ENCODE peak calls at places on chromosomes 2 and 18, in four cellular contexts. E is right atrium auricular region, H is GM04504, F is gastrocnemius medialis. Q is an unnamed sample.

GRCh38 chr2:37869756-37870155 is 55.3 kb upstream of the RMDN2 start:
- DNase-seq in F (no peak), H (peak), E (no peak), Q (no peak)

GRCh38 chr18:56321470-56321869 is 316.9 kb downstream of the TXNL1 start:
- DNase-seq in H (no peak), E (no peak), F (peak), Q (no peak)

GRCh38 chr2:64227603-64228125 is 83.4 kb upstream of the PELI1 start:
- DNase-seq in H (no peak), E (no peak), F (no peak), Q (no peak)

GRCh38 chr2:85560812-85561279 is 447 bp downstream of the GGCX start:
- DNase-seq in H (no peak), F (no peak), E (no peak), Q (no peak)

GRCh38 chr18:50819027-50819726 is 639 bp downstream of the MRO start:
- DNase-seq in E (no peak), F (peak), H (no peak), Q (no peak)

GRCh38 chr2:223055140-223055539 is 3.1 kb downstream of the KCNE4 start:
- DNase-seq in E (no peak), F (no peak), H (no peak), Q (no peak)

GRCh38 chr2:30708491-30709290 is 98.6 kb downstream of the CAPN13 start:
- DNase-seq in E (peak), H (peak), F (no peak), Q (no peak)

GRCh38 chr18:5982332-5982731 is 87.0 kb upstream of the TMEM200C start:
- DNase-seq in H (no peak), F (no peak), E (no peak), Q (no peak)

GRCh38 chr2:85684380-85684779 is 9.8 kb upstream of the GNLY start:
- DNase-seq in F (peak), E (no peak), H (no peak), Q (no peak)

GRCh38 chr2:176392125-176392704 is 123.0 kb downstream of the MTX2 start:
- DNase-seq in F (no peak), E (no peak), H (no peak), Q (no peak)

GRCh38 chr2:120520454-120520853 is 174.5 kb downstream of the INHBB start:
- DNase-seq in E (no peak), F (no peak), H (no peak), Q (no peak)

GRCh38 chr2:147352294-147352693 is 492.5 kb upstream of the ACVR2A start:
- DNase-seq in H (no peak), F (peak), E (no peak), Q (no peak)

GRCh38 chr2:36507408-36507812 is 90.6 kb downstream of the FEZ2 start:
- DNase-seq in F (no peak), H (no peak), E (no peak), Q (no peak)

GRCh38 chr2:116733699-116734098 is 1080.8 kb upstream of the DDX18 start:
- DNase-seq in F (no peak), H (no peak), E (no peak), Q (no peak)

GRCh38 chr2:110664135-110664534 is 13.7 kb downstream of the BUB1 start:
- DNase-seq in E (no peak), F (no peak), H (no peak), Q (no peak)

GRCh38 chr18:6058941-6059340 is 163.6 kb upstream of the TMEM200C start:
- DNase-seq in F (no peak), E (no peak), H (no peak), Q (no peak)

GRCh38 chr2:119702918-119703401 is 24.0 kb downstream of the TMEM177 start:
- DNase-seq in F (peak), H (peak), E (peak), Q (peak)

GRCh38 chr2:95270541-95271081 is 3.6 kb upstream of the PROM2 start:
- DNase-seq in H (no peak), F (no peak), E (peak), Q (no peak)

GRCh38 chr2:209960676-209961630 is 41.5 kb upstream of the RPE start:
- DNase-seq in E (no peak), F (no peak), H (peak), Q (no peak)

GRCh38 chr2:45904267-45904921 is 252.9 kb downstream of the PRKCE start:
- DNase-seq in F (no peak), E (no peak), H (no peak), Q (no peak)